ENCODE peak calls at places on chromosomes 12 and 14, in nine cellular contexts. Y is neural crest cell; W is fibroblast of lung; R is CD8-positive, alpha-beta T cell; P is MCF 10A; V is neural progenitor cell; E is suprapubic skin; U is DND-41; S is H9. F is an unnamed sample.
A peak's percentile ranks its signal among the peaks of the same experiment; 100 is the strongest.

GRCh38 chr12:34404377-34405285 is 382.3 kb downstream of the ALG10 start:
- DNase-seq in Y (no peak), W (no peak), R (no peak), P (no peak), V (no peak), E (peak; percentile 24), U (no peak), S (peak; percentile 15), F (no peak)

GRCh38 chr12:108616359-108616758 is 17.3 kb downstream of the SELPLG start:
- DNase-seq in Y (no peak), W (no peak), R (no peak), P (no peak), V (no peak), E (no peak), U (no peak), S (no peak), F (no peak)

GRCh38 chr12:55720071-55720564 is at the start of gene RDH5:
- DNase-seq in Y (no peak), W (peak; percentile 96), R (no peak), P (no peak), V (no peak), E (no peak), U (no peak), S (no peak), F (no peak)

GRCh38 chr14:59407246-59407615 is 57.9 kb downstream of the GPR135 start:
- DNase-seq in Y (no peak), W (peak; percentile 93), R (no peak), P (peak; percentile 68), V (no peak), E (no peak), U (no peak), S (no peak), F (no peak)

GRCh38 chr14:98249476-98249875 is 1022.5 kb downstream of the BCL11B start:
- DNase-seq in Y (no peak), W (no peak), R (no peak), P (no peak), V (no peak), E (no peak), U (no peak), S (no peak), F (no peak)

GRCh38 chr14:64059454-64060198 is 206.8 kb downstream of the SYNE2 start:
- DNase-seq in Y (no peak), W (no peak), R (no peak), P (no peak), V (no peak), E (no peak), U (no peak), S (no peak), F (no peak)

GRCh38 chr14:55481769-55482168 is 41.4 kb upstream of the TBPL2 start:
- DNase-seq in Y (no peak), W (no peak), R (no peak), P (no peak), V (no peak), E (no peak), U (no peak), S (no peak), F (no peak)

GRCh38 chr14:76541594-76542219 is 165.8 kb downstream of the ESRRB start:
- DNase-seq in Y (no peak), W (no peak), R (no peak), P (no peak), V (no peak), E (no peak), U (no peak), S (no peak), F (no peak)

GRCh38 chr12:21751517-21751916 is 23.0 kb downstream of the KCNJ8 start:
- DNase-seq in Y (no peak), W (peak; percentile 7), R (no peak), P (peak; percentile 7), V (no peak), E (no peak), U (no peak), S (no peak), F (no peak)

GRCh38 chr12:11718768-11719253 is 69.3 kb downstream of the ETV6 start:
- DNase-seq in Y (no peak), W (peak; percentile 92), R (no peak), P (peak; percentile 20), V (peak; percentile 45), E (no peak), U (no peak), S (no peak), F (no peak)

GRCh38 chr12:64616221-64616620 is 5.9 kb downstream of the RASSF3 start:
- DNase-seq in Y (no peak), W (peak; percentile 70), R (no peak), P (no peak), V (no peak), E (no peak), U (no peak), S (no peak), F (no peak)

GRCh38 chr12:56086608-56087007 is 6.6 kb downstream of the ERBB3 start:
- DNase-seq in Y (no peak), W (peak; percentile 13), R (no peak), P (no peak), V (no peak), E (no peak), U (no peak), S (no peak), F (no peak)

GRCh38 chr12:64390275-64390851 is at the start of gene C12orf56:
- DNase-seq in Y (peak; percentile 11), W (peak; percentile 36), R (no peak), P (no peak), V (peak; percentile 55), E (no peak), U (no peak), S (peak; percentile 87), F (peak; percentile 57)

GRCh38 chr12:51960488-51960887 is 9.0 kb downstream of the ACVR1B start:
- DNase-seq in Y (no peak), W (no peak), R (no peak), P (no peak), V (no peak), E (no peak), U (no peak), S (no peak), F (no peak)

GRCh38 chr12:51961834-51962233 is 10.3 kb downstream of the ACVR1B start:
- DNase-seq in Y (no peak), W (no peak), R (no peak), P (no peak), V (no peak), E (no peak), U (no peak), S (no peak), F (no peak)

GRCh38 chr12:51959921-51960320 is 8.4 kb downstream of the ACVR1B start:
- DNase-seq in Y (no peak), W (no peak), R (no peak), P (no peak), V (no peak), E (no peak), U (no peak), S (no peak), F (no peak)

GRCh38 chr12:51960890-51961289 is 9.4 kb downstream of the ACVR1B start:
- DNase-seq in Y (no peak), W (no peak), R (no peak), P (no peak), V (no peak), E (no peak), U (no peak), S (no peak), F (no peak)

GRCh38 chr12:51963477-51963876 is 12.0 kb downstream of the ACVR1B start:
- DNase-seq in Y (no peak), W (no peak), R (no peak), P (no peak), V (no peak), E (no peak), U (no peak), S (no peak), F (no peak)
- TF ChIP-seq CTCF in Y (no peak), W (no peak), R (no peak), P (no peak), V (no peak), E (no peak), U (no peak), S (no peak), F (no peak)

GRCh38 chr12:44930972-44931600 is 55.0 kb upstream of the NELL2 start:
- DNase-seq in Y (no peak), W (peak; percentile 49), R (no peak), P (peak; percentile 63), V (peak; percentile 94), E (no peak), U (no peak), S (no peak), F (peak; percentile 38)
- TF ChIP-seq CTCF in Y (peak; percentile 87), W (no peak), R (peak; percentile 80), P (peak; percentile 52), V (peak; percentile 83), E (no peak), U (peak; percentile 75), S (peak; percentile 82), F (peak; percentile 64)

DNA sequence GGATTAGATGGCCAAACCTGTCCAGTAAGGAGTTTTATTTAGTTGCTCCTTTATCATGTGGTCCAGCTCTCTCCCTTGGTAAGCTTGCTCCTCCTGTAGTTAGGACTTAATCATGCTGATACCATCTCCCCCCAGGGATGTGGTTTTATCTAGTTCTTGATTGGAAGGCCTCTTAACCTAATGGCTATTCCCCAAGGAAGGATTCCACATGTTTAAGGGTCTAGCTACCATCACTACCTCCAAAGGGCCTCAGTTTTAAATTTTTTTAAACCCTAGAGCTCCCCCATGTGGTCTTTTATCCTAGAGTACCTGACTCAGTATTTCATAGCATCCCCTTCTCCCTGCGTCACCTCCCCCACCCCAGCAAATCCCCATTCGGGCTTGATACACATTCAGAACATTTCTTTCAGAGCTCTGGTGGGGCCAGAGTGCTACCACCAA is 22.5 kb downstream of the MAP3K12 start:
- DNase-seq in Y (no peak), W (no peak), R (no peak), P (no peak), V (peak; percentile 46), E (no peak), U (no peak), S (no peak), F (no peak)
- TF ChIP-seq CTCF in Y (peak; percentile 48), W (peak; percentile 22), R (no peak), P (peak; percentile 21), V (peak; percentile 54), E (no peak), U (peak; percentile 56), S (peak; percentile 63), F (peak; percentile 38)

GRCh38 chr12:46263140-46264017 is 5.5 kb downstream of the SLC38A1 start:
- DNase-seq in Y (no peak), W (no peak), R (no peak), P (no peak), V (no peak), E (no peak), U (no peak), S (no peak), F (no peak)
- TF ChIP-seq CTCF in Y (peak; percentile 68), W (peak; percentile 9), R (no peak), P (peak; percentile 15), V (peak; percentile 57), E (no peak), U (no peak), S (peak; percentile 63), F (no peak)